ENCODE peak calls at places on chromosome 14, in nine cellular contexts. R is upper lobe of right lung; G is left ventricle myocardium inferior; I is AG09309; Y is body of pancreas; N is osteoblast; V is transverse colon; B is GM23338; S is effector memory CD4-positive, alpha-beta T cell. J is an unnamed sample.

GRCh38 chr14:100566119-100566518 is 21.1 kb downstream of the BEGAIN start:
- DNase-seq in R (no peak), G (no peak), I (no peak), Y (peak; percentile 96), N (no peak), V (peak; percentile 83), B (no peak), S (no peak), J (no peak)

GRCh38 chr14:92520102-92520651 is 6.6 kb downstream of the RIN3 start:
- DNase-seq in R (no peak), G (no peak), I (no peak), Y (no peak), N (peak; percentile 61), V (no peak), B (no peak), S (no peak), J (no peak)

GRCh38 chr14:91361236-91361811 is 56.3 kb downstream of the CCDC88C start:
- DNase-seq in R (peak; percentile 83), G (no peak), I (peak; percentile 77), Y (no peak), N (peak; percentile 63), V (no peak), B (no peak), S (no peak), J (peak; percentile 97)

GRCh38 chr14:81219821-81220487 is 805 bp downstream of the GTF2A1 start:
- DNase-seq in R (peak; percentile 81), G (peak; percentile 45), I (no peak), Y (peak; percentile 33), N (peak; percentile 79), V (peak; percentile 29), B (peak; percentile 28), S (peak; percentile 22), J (no peak)

GRCh38 chr14:78721756-78722455 is 551.7 kb downstream of the NRXN3 start:
- DNase-seq in R (no peak), G (no peak), I (no peak), Y (no peak), N (no peak), V (no peak), B (no peak), S (no peak), J (no peak)

GRCh38 chr14:52926994-52927393 is 23.9 kb downstream of the FERMT2 start:
- DNase-seq in R (no peak), G (no peak), I (no peak), Y (no peak), N (peak; percentile 58), V (no peak), B (no peak), S (no peak), J (peak; percentile 59)

GRCh38 chr14:22549981-22550670 is 38.9 kb downstream of the DAD1 start:
- DNase-seq in R (no peak), G (no peak), I (no peak), Y (no peak), N (no peak), V (no peak), B (peak; percentile 58), S (peak; percentile 75), J (no peak)

GRCh38 chr14:21261824-21262223 is 7.4 kb downstream of the HNRNPC start:
- DNase-seq in R (no peak), G (no peak), I (no peak), Y (no peak), N (no peak), V (no peak), B (no peak), S (no peak), J (no peak)

GRCh38 chr14:82854131-82854530 is 1320.5 kb upstream of the SEL1L start:
- DNase-seq in R (no peak), G (no peak), I (no peak), Y (no peak), N (no peak), V (no peak), B (peak; percentile 53), S (no peak), J (no peak)

GRCh38 chr14:103695331-103696026 is 19.8 kb downstream of the XRCC3 start:
- DNase-seq in R (peak; percentile 44), G (no peak), I (no peak), Y (no peak), N (peak; percentile 87), V (no peak), B (no peak), S (no peak), J (no peak)

GRCh38 chr14:24237463-24237955 is 4.8 kb downstream of the GMPR2 start:
- DNase-seq in R (no peak), G (no peak), I (no peak), Y (no peak), N (no peak), V (no peak), B (no peak), S (no peak), J (no peak)

GRCh38 chr14:68133856-68134255 is 314.3 kb downstream of the RAD51B start:
- DNase-seq in R (no peak), G (no peak), I (no peak), Y (no peak), N (no peak), V (no peak), B (no peak), S (no peak), J (no peak)

GRCh38 chr14:101880016-101880297 is 84.4 kb upstream of the DYNC1H1 start:
- DNase-seq in R (no peak), G (no peak), I (no peak), Y (no peak), N (no peak), V (no peak), B (no peak), S (no peak), J (no peak)
- H3K4me3 ChIP-seq in R (no peak overlapping the region), G (no peak overlapping the region), I (no peak overlapping the region), Y (no peak overlapping the region), N (no peak overlapping the region), V (no peak overlapping the region), B (no peak overlapping the region), S (no peak overlapping the region), J (no peak overlapping the region)

GRCh38 chr14:54489318-54489683 is 521 bp upstream of the GMFB start:
- DNase-seq in R (no peak), G (no peak), I (no peak), Y (no peak), N (no peak), V (no peak), B (no peak), S (no peak), J (no peak)
- H3K4me3 ChIP-seq in R (peak overlapping the region; percentile 89), G (peak overlapping the region; percentile 85), I (peak overlapping the region; percentile 88), Y (no peak overlapping the region), N (peak overlapping the region; percentile 96), V (peak overlapping the region; percentile 96), B (peak overlapping the region; percentile 61), S (peak overlapping the region; percentile 89), J (peak overlapping the region; percentile 94)

GRCh38 chr14:105478624-105479305 is 4.1 kb downstream of the CRIP2 start:
- DNase-seq in R (no peak), G (no peak), I (no peak), Y (no peak), N (no peak), V (no peak), B (peak; percentile 50), S (peak; percentile 44), J (no peak)

GRCh38 chr14:105475916-105476845 is 1.6 kb downstream of the CRIP2 start:
- DNase-seq in R (no peak), G (peak; percentile 75), I (no peak), Y (peak; percentile 74), N (peak; percentile 99), V (no peak), B (peak; percentile 55), S (no peak), J (no peak)

GRCh38 chr14:105475269-105475915 is 771 bp downstream of the CRIP2 start:
- DNase-seq in R (no peak), G (no peak), I (no peak), Y (no peak), N (peak; percentile 98), V (no peak), B (peak; percentile 44), S (no peak), J (peak; percentile 60)

GRCh38 chr14:105477659-105478623 is 3.3 kb downstream of the CRIP2 start:
- DNase-seq in R (no peak), G (peak; percentile 22), I (no peak), Y (no peak), N (no peak), V (no peak), B (peak; percentile 42), S (peak; percentile 65), J (no peak)

GRCh38 chr14:105476937-105477658 is 2.5 kb downstream of the CRIP2 start:
- DNase-seq in R (no peak), G (peak; percentile 30), I (no peak), Y (no peak), N (no peak), V (no peak), B (no peak), S (no peak), J (no peak)
- H3K4me3 ChIP-seq in R (peak overlapping the region; percentile 66), G (peak overlapping the region; percentile 92), I (no peak overlapping the region), Y (no peak overlapping the region), N (peak overlapping the region; percentile 76), V (no peak overlapping the region), B (no peak overlapping the region), S (no peak overlapping the region), J (no peak overlapping the region)

GRCh38 chr14:61766136-61766535 is 3.9 kb downstream of the SNAPC1 start:
- DNase-seq in R (no peak), G (no peak), I (no peak), Y (no peak), N (no peak), V (no peak), B (no peak), S (no peak), J (peak; percentile 62)

GRCh38 chr14:61761959-61762786 is at the start of gene SNAPC1:
- DNase-seq in R (peak; percentile 98), G (peak; percentile 97), I (peak; percentile 92), Y (peak; percentile 98), N (peak; percentile 96), V (peak; percentile 97), B (peak; percentile 100), S (peak; percentile 94), J (peak; percentile 94)

GRCh38 chr14:61765225-61765943 is 3.2 kb downstream of the SNAPC1 start:
- DNase-seq in R (no peak), G (no peak), I (no peak), Y (no peak), N (no peak), V (no peak), B (no peak), S (no peak), J (peak; percentile 76)

GRCh38 chr14:61761557-61761956 is 663 bp upstream of the SNAPC1 start:
- DNase-seq in R (no peak), G (no peak), I (no peak), Y (no peak), N (no peak), V (no peak), B (no peak), S (no peak), J (no peak)

DNA sequence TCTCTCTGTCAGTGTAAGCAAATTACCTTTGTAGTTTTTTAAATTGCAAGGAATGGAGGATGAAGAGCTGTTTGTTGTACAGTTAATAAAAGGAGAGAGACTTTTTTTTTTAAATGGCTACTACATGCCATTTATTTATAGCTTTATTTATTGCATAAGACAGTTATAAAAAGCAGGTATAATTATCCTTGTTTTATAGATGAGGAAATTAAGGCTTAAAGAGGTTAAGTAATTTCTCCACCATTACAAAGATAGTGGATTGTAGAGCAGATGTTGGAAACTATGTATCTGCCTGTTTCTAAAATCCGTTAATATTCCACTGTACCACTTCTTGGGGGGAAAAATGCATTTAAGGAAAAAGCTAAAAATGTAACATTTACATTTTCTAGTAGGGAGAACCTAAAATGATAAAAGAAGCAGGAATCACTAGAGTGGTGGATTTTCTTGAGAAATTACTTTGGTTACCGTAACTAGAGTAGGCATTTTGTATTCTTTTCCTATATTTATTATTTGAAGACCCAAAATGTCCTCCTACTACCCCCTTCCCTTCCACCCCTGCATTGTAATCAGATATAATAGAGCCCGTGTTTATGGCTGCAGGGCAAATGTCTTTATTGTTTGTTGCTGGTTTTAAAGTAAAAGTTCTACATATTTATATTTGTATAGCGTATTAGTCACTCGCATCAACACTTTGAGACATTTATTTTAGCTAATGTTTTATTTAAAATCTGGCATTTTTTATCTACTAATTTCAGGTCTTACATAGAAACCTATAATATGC is 2.3 kb downstream of the SNAPC1 start:
- DNase-seq in R (no peak), G (no peak), I (no peak), Y (no peak), N (no peak), V (no peak), B (no peak), S (no peak), J (no peak)
- H3K4me3 ChIP-seq in R (no peak overlapping the region), G (peak overlapping the region; percentile 77), I (no peak overlapping the region), Y (no peak overlapping the region), N (peak overlapping the region; percentile 94), V (no peak overlapping the region), B (peak overlapping the region; percentile 79), S (no peak overlapping the region), J (peak overlapping the region; percentile 66)